ENCODE peak calls at places on chromosomes 16 and 17, in four cellular contexts. B, J, A and U are unnamed samples. For H3K27me3, the result is how much of the 10 kb centered on the place peaks cover.

GRCh38 chr17:73541111-73541510 is 103.1 kb downstream of the SDK2 start:
- DNase-seq in B (no peak), J (no peak), A (no peak), U (peak)

GRCh38 chr16:81912395-81912794 is 98.9 kb downstream of the SDR42E1 start:
- DNase-seq in B (no peak), J (no peak), A (no peak), U (no peak)

GRCh38 chr17:57935833-57936807 is 19.1 kb downstream of the CUEDC1 start:
- DNase-seq in B (no peak), J (peak), A (peak), U (peak)

GRCh38 chr16:84178892-84179611 is 7.8 kb downstream of the TAF1C start:
- DNase-seq in B (no peak), J (no peak), A (no peak), U (no peak)

GRCh38 chr16:4402439-4403132 is 13.8 kb downstream of the CORO7 start:
- DNase-seq in B (peak), J (peak), A (peak), U (peak)

GRCh38 chr17:28379814-28380571 is 8.5 kb downstream of the SARM1 start:
- DNase-seq in B (no peak), J (peak), A (no peak), U (no peak)

GRCh38 chr16:30399435-30400186 is 4.4 kb downstream of the ZNF48 start:
- DNase-seq in B (no peak), J (peak), A (no peak), U (peak)

GRCh38 chr17:81393684-81394376 is 1.4 kb upstream of the BAHCC1 start:
- DNase-seq in B (peak), J (peak), A (peak), U (peak)

GRCh38 chr17:71926746-71927398 is 193.9 kb upstream of the SOX9 start:
- DNase-seq in B (no peak), J (peak), A (no peak), U (no peak)

GRCh38 chr17:27244481-27245223 is 49.3 kb upstream of the WSB1 start:
- DNase-seq in B (no peak), J (peak), A (peak), U (peak)

GRCh38 chr17:27247071-27247957 is 46.6 kb upstream of the WSB1 start:
- DNase-seq in B (no peak), J (peak), A (no peak), U (peak)

GRCh38 chr17:27246537-27246936 is 47.4 kb upstream of the WSB1 start:
- DNase-seq in B (no peak), J (no peak), A (no peak), U (no peak)

GRCh38 chr17:27244019-27244418 is 49.9 kb upstream of the WSB1 start:
- DNase-seq in B (no peak), J (no peak), A (no peak), U (peak)

DNA sequence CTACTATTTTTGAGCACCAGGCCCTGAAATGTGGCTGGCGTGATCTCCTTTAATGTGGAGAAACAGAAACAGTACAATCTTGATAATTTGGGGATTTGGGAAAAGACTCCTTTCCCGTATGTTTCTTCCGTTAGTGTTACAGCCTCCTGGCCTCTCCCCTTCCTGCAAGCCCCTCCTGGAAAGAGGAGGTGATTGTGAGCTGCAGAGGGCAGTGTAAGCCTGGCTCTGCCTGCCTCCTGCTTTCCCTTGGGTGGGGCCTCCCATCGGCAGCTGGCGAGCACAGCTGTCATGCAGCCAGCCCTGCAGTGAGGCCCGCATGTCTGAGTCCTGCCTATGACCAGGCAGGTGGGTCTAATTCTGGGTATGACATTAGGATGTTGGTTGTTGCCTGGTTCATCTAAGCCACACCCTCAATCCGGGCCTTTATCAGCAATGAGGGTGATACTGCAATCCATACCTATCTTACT is 48.7 kb upstream of the WSB1 start:
- DNase-seq in B (peak), J (peak), A (peak), U (peak)
- H3K4me3 ChIP-seq in B (no peak), J (peak), A (no peak), U (peak)

DNA sequence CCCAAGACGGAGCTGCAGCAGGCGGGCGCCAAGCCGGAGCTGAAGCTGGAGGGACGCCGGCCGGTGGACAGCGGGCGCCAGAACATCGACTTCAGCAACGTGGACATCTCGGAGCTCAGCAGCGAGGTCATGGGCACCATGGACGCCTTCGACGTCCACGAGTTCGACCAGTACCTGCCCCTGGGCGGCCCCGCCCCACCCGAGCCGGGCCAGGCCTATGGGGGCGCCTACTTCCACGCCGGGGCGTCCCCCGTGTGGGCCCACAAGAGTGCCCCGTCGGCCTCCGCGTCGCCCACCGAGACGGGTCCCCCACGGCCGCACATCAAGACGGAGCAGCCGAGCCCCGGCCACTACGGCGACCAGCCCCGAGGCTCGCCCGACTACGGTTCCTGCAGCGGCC is 3.2 kb downstream of the SOX8 start:
- DNase-seq in B (no peak), J (no peak), A (no peak), U (no peak)
- H3K27me3 ChIP-seq in B (under half), J (under half), A (half or more), U (half or more)

GRCh38 chr17:4316648-4317047 is 49.8 kb downstream of the UBE2G1 start:
- DNase-seq in B (no peak), J (no peak), A (no peak), U (no peak)

GRCh38 chr17:4310349-4311060 is 46.7 kb upstream of the ANKFY1 start:
- DNase-seq in B (no peak), J (peak), A (no peak), U (no peak)

GRCh38 chr17:4314179-4314578 is 50.4 kb upstream of the ANKFY1 start:
- DNase-seq in B (no peak), J (no peak), A (no peak), U (no peak)

GRCh38 chr17:4314618-4315017 is 50.8 kb upstream of the ANKFY1 start:
- DNase-seq in B (no peak), J (no peak), A (no peak), U (no peak)

GRCh38 chr17:4313482-4314114 is 49.8 kb upstream of the ANKFY1 start:
- DNase-seq in B (no peak), J (no peak), A (no peak), U (no peak)
- H3K4me3 ChIP-seq in B (peak), J (no peak), A (no peak), U (peak)

DNA sequence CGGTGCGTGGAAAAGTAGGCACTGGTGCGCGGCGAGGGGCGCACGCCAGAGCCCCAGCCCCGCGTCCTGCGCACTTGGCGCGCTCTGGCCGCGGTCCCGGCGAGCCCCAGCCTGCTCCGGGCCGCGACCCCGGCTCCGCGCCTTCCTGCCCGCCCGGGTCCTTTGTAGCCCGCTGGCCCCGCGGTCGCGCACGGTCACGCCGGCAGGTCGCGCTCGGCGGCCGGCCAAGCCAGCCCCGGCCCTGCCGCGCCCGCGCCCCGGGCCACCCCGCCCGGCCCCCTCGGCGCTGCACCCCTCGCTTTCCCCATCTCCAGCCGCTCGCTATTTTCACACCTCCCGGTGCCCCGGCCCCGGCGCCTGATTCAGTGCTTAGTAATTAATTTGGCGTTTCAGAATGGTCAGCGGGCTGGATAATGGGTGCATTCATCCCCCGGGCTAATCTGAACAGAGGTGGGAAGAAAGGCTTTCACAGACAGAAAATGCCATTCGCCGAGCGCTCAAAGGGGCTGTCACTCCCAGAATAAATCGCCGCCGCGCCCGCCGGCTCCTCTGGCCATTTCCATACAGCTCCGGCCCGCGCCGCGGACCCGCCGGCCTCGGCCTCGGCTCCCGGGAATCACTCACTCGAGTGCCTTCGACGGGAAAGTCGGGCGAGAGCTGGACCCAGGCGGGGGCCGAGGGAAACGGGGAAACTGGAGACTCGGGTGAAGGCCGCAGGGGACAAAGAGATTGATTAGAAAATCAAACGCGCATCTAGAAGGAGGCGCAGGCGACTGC is 17.8 kb upstream of the NTN1 start:
- DNase-seq in B (no peak), J (peak), A (peak), U (peak)
- H3K27me3 ChIP-seq in B (under half), J (under half), A (half or more), U (under half)

DNA sequence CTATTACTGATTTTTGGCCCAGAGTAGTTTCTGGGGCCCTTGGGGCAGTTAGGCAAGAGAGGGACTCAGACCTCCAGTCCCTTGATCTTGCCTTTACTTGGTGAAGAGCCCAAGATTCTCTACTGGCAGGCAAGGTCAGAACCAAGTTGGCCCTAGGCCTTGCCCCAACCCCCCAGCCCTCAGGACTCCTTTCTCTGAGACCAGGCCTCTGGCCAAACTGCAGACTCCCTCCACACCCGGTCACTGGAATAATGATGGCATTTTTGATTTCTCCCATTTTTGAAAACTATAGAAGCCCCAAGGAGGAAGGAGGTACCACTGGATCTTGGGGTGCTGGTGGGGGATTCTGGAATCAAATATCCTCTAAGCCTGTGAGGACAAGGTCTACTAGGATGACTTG is 18.0 kb upstream of the HOXB9 start:
- DNase-seq in B (no peak), J (no peak), A (no peak), U (no peak)
- H3K4me3 ChIP-seq in B (no peak), J (no peak), A (no peak), U (no peak)

GRCh38 chr16:31700530-31701388 is 172.8 kb upstream of the ZNF267 start:
- DNase-seq in B (peak), J (peak), A (peak), U (peak)
- H3K27me3 ChIP-seq in B (under half), J (under half), A (under half), U (under half)

GRCh38 chr17:38872671-38873385 is 3.0 kb downstream of the LASP1 start:
- DNase-seq in B (no peak), J (peak), A (no peak), U (no peak)
- H3K4me3 ChIP-seq in B (peak), J (peak), A (no peak), U (peak)

GRCh38 chr16:57906385-57907316 is 64.3 kb downstream of the CNGB1 start:
- DNase-seq in B (no peak), J (peak), A (peak), U (peak)

GRCh38 chr16:57901480-57902069 is 69.4 kb downstream of the CNGB1 start:
- DNase-seq in B (no peak), J (no peak), A (no peak), U (no peak)

GRCh38 chr16:57903656-57904055 is 67.3 kb downstream of the CNGB1 start:
- DNase-seq in B (no peak), J (no peak), A (no peak), U (no peak)

GRCh38 chr16:57900796-57901479 is 70.0 kb downstream of the CNGB1 start:
- DNase-seq in B (no peak), J (no peak), A (no peak), U (no peak)

DNA sequence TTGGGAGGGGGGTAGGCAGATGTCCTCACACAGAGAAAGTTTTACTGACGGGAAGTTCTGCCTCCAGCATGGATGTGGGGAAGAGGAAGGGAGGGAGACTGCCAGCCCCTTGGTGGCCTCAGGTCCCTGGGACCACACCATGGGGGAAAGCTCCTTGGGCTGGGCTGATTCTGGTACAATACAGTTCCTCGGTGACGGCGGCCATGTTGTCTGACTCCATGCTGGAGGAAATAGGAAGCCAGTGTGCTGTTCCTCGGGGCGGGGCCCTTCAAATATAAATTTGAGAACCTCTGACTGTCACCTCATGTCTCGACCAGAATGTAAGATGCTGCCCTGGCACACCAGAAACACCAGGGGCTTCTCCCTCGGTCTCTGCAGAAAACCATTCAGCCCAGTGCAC is 66.8 kb downstream of the CNGB1 start:
- DNase-seq in B (no peak), J (no peak), A (no peak), U (no peak)
- H3K27me3 ChIP-seq in B (under half), J (under half), A (under half), U (under half)

DNA sequence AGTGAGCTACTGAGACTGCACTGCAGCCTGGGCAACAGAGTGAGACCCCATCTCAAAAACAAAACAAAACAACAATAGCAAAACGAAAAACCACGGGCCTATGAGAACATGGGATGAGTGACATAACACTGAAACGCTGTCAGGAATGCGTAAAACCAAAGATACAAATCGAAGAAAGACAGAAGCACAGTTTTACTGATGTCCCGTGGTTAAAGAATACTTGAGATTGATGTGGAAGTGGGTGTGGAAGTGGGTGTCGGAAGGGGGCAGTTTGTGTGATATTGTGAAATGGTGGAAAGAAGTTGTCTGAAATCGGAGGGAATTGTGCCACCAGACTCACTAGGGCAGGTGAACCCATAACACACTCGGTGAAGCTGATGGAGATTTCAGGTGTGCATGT is 9.5 kb downstream of the ST6GALNAC2 start:
- DNase-seq in B (no peak), J (no peak), A (no peak), U (no peak)
- H3K4me3 ChIP-seq in B (no peak), J (no peak), A (no peak), U (no peak)

GRCh38 chr17:17516941-17517720 is 20.9 kb upstream of the RASD1 start:
- DNase-seq in B (no peak), J (no peak), A (no peak), U (peak)
- H3K27me3 ChIP-seq in B (under half), J (under half), A (under half), U (under half)